ENCODE peak calls at places on chromosomes 1 and 21, in six cellular contexts. P is ovary, G is GM23338, S is adrenal gland, R is keratinocyte, F is AG04450. W is an unnamed sample. For H3K27me3, the result is how much of the 10 kb centered on the place peaks cover.

GRCh38 chr1:109404838-109405237 is 7.1 kb upstream of the SORT1 start:
- DNase-seq in G (no peak), F (no peak), R (no peak), S (no peak), P (no peak), W (no peak)

GRCh38 chr1:210901981-210902770 is 231.8 kb downstream of the KCNH1 start:
- DNase-seq in G (no peak), S (no peak), R (no peak), P (no peak), F (no peak), W (no peak)

GRCh38 chr1:193700710-193701355 is 514.4 kb upstream of the B3GALT2 start:
- DNase-seq in F (no peak), G (no peak), S (no peak), R (peak), P (no peak), W (peak)

GRCh38 chr1:182752077-182752826 is 37.3 kb upstream of the NPL start:
- DNase-seq in P (no peak), S (no peak), F (peak), R (no peak), G (no peak), W (peak)

GRCh38 chr1:83802450-83803152 is 196.3 kb downstream of the TTLL7 start:
- DNase-seq in F (no peak), R (no peak), G (no peak), P (no peak), S (no peak), W (no peak)

GRCh38 chr1:184494929-184495328 is 108.1 kb downstream of the C1orf21 start:
- DNase-seq in R (no peak), P (no peak), F (no peak), S (no peak), G (no peak), W (no peak)

GRCh38 chr1:208850441-208850840 is 606.3 kb upstream of the PLXNA2 start:
- DNase-seq in P (no peak), R (no peak), F (no peak), G (no peak), S (no peak), W (no peak)

GRCh38 chr1:41981796-41982195 is 63.1 kb upstream of the HIVEP3 start:
- DNase-seq in P (no peak), R (no peak), F (no peak), S (no peak), G (no peak), W (no peak)

GRCh38 chr1:111538343-111539035 is 35.1 kb upstream of the ADORA3 start:
- DNase-seq in S (no peak), P (no peak), G (no peak), R (no peak), F (peak), W (no peak)

GRCh38 chr1:174789399-174789798 is 210.3 kb upstream of the CACYBP start:
- DNase-seq in G (no peak), P (no peak), S (no peak), R (no peak), F (no peak), W (no peak)

GRCh38 chr1:208207388-208208131 is 36.6 kb downstream of the PLXNA2 start:
- DNase-seq in R (peak), G (peak), P (no peak), S (peak), F (peak), W (peak)

GRCh38 chr1:236206548-236206947 is 64.2 kb downstream of the GPR137B start:
- DNase-seq in S (peak), F (no peak), G (peak), P (no peak), R (no peak), W (peak)

GRCh38 chr1:207286747-207287528 is 34.5 kb upstream of the CD55 start:
- DNase-seq in F (no peak), R (no peak), S (no peak), P (no peak), G (no peak), W (no peak)

GRCh38 chr1:210260087-210260486 is 27.5 kb downstream of the SERTAD4 start:
- DNase-seq in F (no peak), P (no peak), R (no peak), G (no peak), S (no peak), W (no peak)

GRCh38 chr1:155300553-155301329 is 497 bp downstream of the PKLR start:
- DNase-seq in P (no peak), S (no peak), F (no peak), G (no peak), R (no peak), W (no peak)

GRCh38 chr1:157105988-157106812 is 6.6 kb upstream of the ETV3L start:
- DNase-seq in F (peak), S (peak), P (no peak), G (no peak), R (no peak), W (no peak)

GRCh38 chr1:197268012-197268411 is at the start of gene CRB1:
- DNase-seq in S (no peak), P (no peak), R (no peak), F (no peak), G (peak), W (peak)

GRCh38 chr21:46065993-46066842 is 31.7 kb upstream of the COL6A2 start:
- DNase-seq in S (no peak), G (no peak), F (no peak), R (no peak), P (peak), W (peak)

GRCh38 chr1:27299385-27300252 is 22.3 kb upstream of the TMEM222 start:
- DNase-seq in S (peak), R (peak), P (peak), F (peak), G (peak), W (peak)

DNA sequence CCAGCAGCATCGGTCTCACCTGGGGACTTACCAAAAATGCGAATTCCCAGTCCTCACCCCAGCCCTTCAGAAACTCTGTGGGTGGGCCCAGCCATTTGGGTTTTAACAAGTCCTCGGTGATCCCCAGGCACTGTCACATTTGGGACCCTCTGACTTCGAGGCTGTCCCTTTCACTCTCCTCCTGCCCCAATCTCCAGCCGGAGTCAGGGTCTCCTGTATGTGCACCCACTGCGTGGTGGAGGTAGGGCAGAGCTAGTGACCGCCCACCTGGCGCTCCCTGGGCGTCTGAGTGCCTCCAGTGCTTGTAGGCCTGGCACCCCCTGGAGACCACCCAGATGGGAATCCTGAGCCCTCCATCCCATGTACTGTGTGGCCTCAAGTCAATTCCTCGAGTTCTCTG is 31.1 kb downstream of the EPHA8 start:
- DNase-seq in G (no peak), P (no peak), R (no peak), F (no peak), S (no peak), W (no peak)
- TF ChIP-seq CTCF in G (no peak), P (no peak), R (no peak), F (no peak), S (no peak), W (no peak)

GRCh38 chr1:165442053-165442452 is 2.9 kb downstream of the RXRG start:
- DNase-seq in R (no peak), S (no peak), P (no peak), G (no peak), F (no peak), W (no peak)
- H3K27me3 ChIP-seq in R (half or more), S (under half), P (under half), G (half or more), F (under half), W (under half)

DNA sequence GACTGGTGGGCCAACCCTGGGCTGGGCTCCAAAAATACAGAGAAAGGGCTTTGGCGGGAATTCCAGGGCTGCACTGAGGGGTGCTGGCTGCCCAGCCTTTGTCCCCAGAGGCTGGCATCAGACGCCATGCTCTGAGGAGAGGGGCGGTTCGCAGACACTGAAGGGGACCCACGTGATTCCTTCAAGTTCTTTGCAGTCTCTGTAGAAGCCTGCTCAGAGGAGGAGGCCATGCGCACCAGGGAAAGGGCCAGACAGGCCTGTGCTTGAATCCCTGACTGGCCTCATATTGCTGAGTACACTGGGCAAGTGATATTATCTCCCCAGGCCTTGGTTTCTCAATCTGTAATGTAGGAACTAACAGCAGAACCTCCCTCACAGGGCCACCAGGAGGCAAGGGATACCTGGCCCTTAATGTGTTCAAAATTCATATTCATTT is 119.5 kb downstream of the EPHB2 start:
- DNase-seq in R (peak), P (no peak), F (no peak), S (no peak), G (no peak), W (no peak)
- TF ChIP-seq CTCF in R (peak), P (no peak), F (peak), S (no peak), G (no peak), W (peak)

GRCh38 chr21:41499920-41500319 is 8.0 kb downstream of the TMPRSS2 start:
- DNase-seq in G (no peak), F (no peak), P (no peak), S (no peak), R (no peak), W (no peak)

GRCh38 chr21:41500354-41500753 is 7.6 kb downstream of the TMPRSS2 start:
- DNase-seq in F (no peak), P (no peak), G (no peak), R (no peak), S (no peak), W (no peak)

GRCh38 chr21:41494242-41494641 is 13.7 kb downstream of the TMPRSS2 start:
- DNase-seq in R (no peak), F (no peak), S (no peak), P (no peak), G (no peak), W (no peak)

GRCh38 chr21:41497836-41498235 is 10.1 kb downstream of the TMPRSS2 start:
- DNase-seq in P (no peak), G (no peak), F (no peak), R (no peak), S (no peak), W (no peak)

DNA sequence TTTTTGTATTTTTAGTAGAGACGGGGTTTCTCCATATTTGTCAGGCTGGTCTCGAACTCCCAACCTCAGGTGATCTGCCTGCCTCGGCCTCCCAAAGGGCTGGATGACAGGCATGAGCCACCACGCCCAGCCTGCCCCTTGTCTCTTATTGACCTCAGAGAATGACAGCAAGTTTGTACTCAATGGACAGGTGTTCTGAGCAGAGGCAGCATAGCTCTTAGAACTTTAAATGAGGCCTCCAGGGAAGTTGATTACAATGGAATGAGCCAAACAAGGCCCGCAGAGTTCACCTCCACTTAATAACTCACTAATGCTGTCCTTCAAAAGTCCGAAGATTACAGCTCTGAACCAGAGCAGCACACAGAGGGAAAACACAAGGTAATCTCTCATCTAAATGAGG is 10.9 kb downstream of the TMPRSS2 start:
- DNase-seq in S (no peak), F (no peak), G (no peak), P (no peak), R (no peak), W (no peak)
- H3K27me3 ChIP-seq in S (under half), F (under half), G (under half), P (under half), R (under half), W (under half)

DNA sequence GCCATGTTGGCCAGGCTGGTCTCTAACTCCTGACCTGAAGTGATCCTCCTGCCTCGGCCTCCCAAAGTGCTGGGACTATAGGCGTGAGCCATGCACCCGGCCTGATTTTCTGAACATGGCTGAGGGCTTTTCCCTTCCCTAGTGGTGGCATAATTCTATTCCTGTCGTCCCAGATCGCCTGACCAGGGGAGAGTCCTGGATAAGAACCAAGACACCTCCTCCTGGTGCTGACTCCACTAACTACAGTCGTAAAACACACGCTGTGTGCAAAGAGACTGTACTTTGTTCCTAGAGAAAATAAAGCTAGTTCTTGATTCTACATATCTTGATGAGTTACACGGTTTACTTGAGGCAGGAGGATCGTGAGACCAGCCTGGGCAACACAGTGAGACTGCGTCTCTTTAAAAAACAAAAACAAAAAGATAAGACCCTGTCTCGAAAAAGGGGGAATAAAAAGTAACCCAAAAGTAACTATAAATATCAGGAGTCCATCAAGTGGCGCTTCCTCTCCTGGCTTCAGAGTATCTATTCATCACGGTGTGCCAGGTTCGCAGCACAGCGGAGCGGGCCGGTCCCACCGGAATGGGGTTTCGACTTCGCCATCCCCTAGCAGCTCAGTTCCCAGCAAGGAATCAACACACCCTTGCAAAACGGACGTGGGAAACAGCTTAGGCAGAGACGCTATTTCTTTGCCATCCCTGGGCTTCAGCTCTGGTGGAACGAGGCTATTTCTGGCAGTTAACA is 973 bp downstream of the SDF4 start:
- DNase-seq in P (no peak), F (no peak), G (no peak), S (no peak), R (no peak), W (no peak)
- TF ChIP-seq CTCF in P (no peak), F (peak), G (no peak), S (no peak), R (peak), W (peak)

GRCh38 chr1:228041316-228041715 is 34.5 kb downstream of the WNT3A start:
- DNase-seq in G (no peak), R (no peak), S (no peak), F (no peak), P (no peak), W (no peak)

GRCh38 chr1:228038387-228039005 is 31.7 kb downstream of the WNT3A start:
- DNase-seq in P (peak), F (no peak), S (no peak), G (no peak), R (no peak), W (no peak)

GRCh38 chr1:228039006-228039481 is 32.2 kb downstream of the WNT3A start:
- DNase-seq in P (peak), F (no peak), R (no peak), G (no peak), S (no peak), W (no peak)

GRCh38 chr1:228039504-228039903 is 32.7 kb downstream of the WNT3A start:
- DNase-seq in S (no peak), R (no peak), F (no peak), G (no peak), P (peak), W (no peak)

DNA sequence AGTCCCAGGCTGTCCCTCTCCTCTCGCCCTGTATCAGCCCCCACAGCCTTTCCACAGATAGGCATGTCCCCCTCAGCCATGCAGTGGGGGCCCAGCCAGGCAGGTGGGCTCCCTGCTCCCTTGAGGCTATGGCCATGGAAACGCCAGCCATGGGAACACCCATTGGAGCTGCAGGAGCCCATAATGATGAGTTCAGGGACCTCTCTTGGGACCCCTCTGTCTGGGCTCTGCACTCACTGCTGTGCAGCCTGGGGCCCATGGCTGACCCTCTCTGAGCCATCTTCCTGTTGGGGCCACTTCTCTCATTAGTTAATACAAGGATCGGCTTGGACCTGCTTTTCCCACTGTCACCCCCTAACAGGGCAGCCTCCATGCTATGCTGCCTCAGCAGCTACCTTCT is 33.2 kb downstream of the WNT3A start:
- DNase-seq in S (no peak), R (no peak), G (no peak), P (peak), F (no peak), W (no peak)
- H3K27me3 ChIP-seq in S (under half), R (under half), G (half or more), P (under half), F (under half), W (under half)